ENCODE peak calls at places on chromosomes 16 and 17, in six cellular contexts. G is activated T-helper 1 cell treated with Interleukin-2 at 50 U/mL for 16 hours, Y is NCI-H2171, F is LoVo, V is colonic mucosa, U is non-pigmented ciliary epithelial cell. X is an unnamed sample.

GRCh38 chr17:46943511-46944393 is 20.8 kb downstream of the GOSR2 start:
- DNase-seq in V (no peak), Y (no peak), F (no peak), U (no peak), G (no peak), X (no peak)

GRCh38 chr17:78484300-78485159 is 92.7 kb downstream of the DNAH17 start:
- DNase-seq in F (peak; percentile 45), G (peak; percentile 60), Y (peak; percentile 30), V (peak; percentile 69), U (no peak), X (no peak)

GRCh38 chr16:84982434-84982833 is 28.9 kb downstream of the ZDHHC7 start:
- DNase-seq in U (no peak), Y (no peak), F (no peak), G (no peak), V (peak; percentile 71), X (no peak)

GRCh38 chr17:64328875-64329405 is 61.7 kb downstream of the PECAM1 start:
- DNase-seq in G (no peak), U (no peak), F (no peak), V (no peak), Y (no peak), X (no peak)

GRCh38 chr16:15672514-15673167 is 22.6 kb downstream of the NDE1 start:
- DNase-seq in U (peak; percentile 78), Y (no peak), G (peak; percentile 65), F (no peak), V (peak; percentile 86), X (peak; percentile 93)

GRCh38 chr16:19844945-19845641 is 39.6 kb downstream of the GPRC5B start:
- DNase-seq in F (no peak), V (no peak), G (no peak), Y (peak; percentile 31), U (peak; percentile 72), X (no peak)

GRCh38 chr17:65797101-65797500 is 235.7 kb upstream of the AXIN2 start:
- DNase-seq in V (no peak), F (no peak), U (no peak), G (no peak), Y (no peak), X (no peak)

GRCh38 chr17:71084838-71085237 is 915.5 kb downstream of the KCNJ2 start:
- DNase-seq in U (no peak), V (no peak), G (no peak), Y (no peak), F (no peak), X (no peak)

GRCh38 chr16:88377961-88378360 is 4.8 kb upstream of the ZNF469 start:
- DNase-seq in V (no peak), G (no peak), U (no peak), Y (no peak), F (no peak), X (no peak)

GRCh38 chr17:81558941-81559806 is 7.0 kb upstream of the FAAP100 start:
- DNase-seq in F (no peak), G (no peak), Y (no peak), V (no peak), U (no peak), X (peak; percentile 23)